ENCODE peak calls at places on chromosomes 13 and 19, in six cellular contexts. Q, L, N, T, S and O are unnamed samples.
A peak's percentile ranks its signal among the peaks of the same experiment; 100 is the strongest.

GRCh38 chr19:611506-611869 is 21.8 kb downstream of the HCN2 start:
- DNase-seq in L (no peak), S (no peak), N (peak; percentile 98), Q (peak; percentile 96), T (no peak), O (no peak)

GRCh38 chr19:1455002-1455335 is 5.0 kb downstream of the APC2 start:
- DNase-seq in S (no peak), Q (no peak), L (no peak), N (no peak), T (no peak), O (no peak)

GRCh38 chr13:40966298-40966697 is 52.8 kb downstream of the ELF1 start:
- DNase-seq in S (no peak), L (no peak), N (no peak), Q (no peak), T (no peak), O (no peak)

GRCh38 chr13:18936104-18936503 is 245.5 kb downstream of the TUBA3C start:
- DNase-seq in L (no peak), N (no peak), Q (no peak), S (no peak), T (no peak), O (no peak)

GRCh38 chr13:75426421-75426820 is 55.5 kb downstream of the TBC1D4 start:
- DNase-seq in S (no peak), N (no peak), Q (no peak), L (no peak), T (no peak), O (no peak)

GRCh38 chr13:73331556-73331955 is 272.8 kb downstream of the KLF5 start:
- DNase-seq in Q (no peak), T (no peak), S (no peak), N (no peak), L (no peak), O (no peak)

GRCh38 chr13:113226873-113227272 is 17.5 kb downstream of the CUL4A start:
- DNase-seq in Q (peak; percentile 33), N (no peak), T (no peak), L (no peak), S (no peak), O (no peak)

GRCh38 chr13:113077953-113078894 is 27.4 kb upstream of the F7 start:
- DNase-seq in S (no peak), L (no peak), N (no peak), T (peak; percentile 41), Q (no peak), O (no peak)

GRCh38 chr13:45328661-45329105 is 12.3 kb downstream of the TPT1 start:
- DNase-seq in L (no peak), N (peak; percentile 72), Q (peak; percentile 89), S (no peak), T (no peak), O (no peak)

GRCh38 chr19:2634228-2634951 is 68.1 kb downstream of the GNG7 start:
- DNase-seq in T (no peak), Q (no peak), L (no peak), S (no peak), N (no peak), O (no peak)

GRCh38 chr19:15684828-15685227 is 11.9 kb downstream of the CYP4F12 start:
- DNase-seq in S (no peak), N (no peak), T (no peak), L (no peak), Q (no peak), O (no peak)

GRCh38 chr19:23286477-23286876 is 36.3 kb upstream of the ZNF724 start:
- DNase-seq in Q (no peak), T (no peak), S (no peak), L (no peak), N (no peak), O (no peak)

GRCh38 chr13:105442941-105443340 is 1092.5 kb downstream of the EFNB2 start:
- DNase-seq in S (peak; percentile 24), T (no peak), Q (peak; percentile 100), N (peak; percentile 97), L (no peak), O (no peak)

GRCh38 chr13:78022164-78022877 is 103.7 kb upstream of the EDNRB start:
- DNase-seq in Q (peak; percentile 72), L (no peak), T (no peak), S (no peak), N (peak; percentile 70), O (no peak)

GRCh38 chr13:74301200-74302063 is 167.2 kb upstream of the KLF12 start:
- DNase-seq in T (no peak), L (no peak), Q (peak; percentile 24), S (no peak), N (peak; percentile 56), O (no peak)

GRCh38 chr13:104937881-104938280 is 1597.6 kb downstream of the EFNB2 start:
- DNase-seq in L (no peak), N (peak; percentile 20), Q (no peak), T (no peak), S (no peak), O (no peak)

GRCh38 chr19:54515156-54515555 is 12.5 kb downstream of the LAIR2 start:
- DNase-seq in S (no peak), Q (no peak), T (no peak), N (no peak), L (no peak), O (no peak)

GRCh38 chr13:48126944-48127814 is 32.3 kb upstream of the MED4 start:
- DNase-seq in T (peak; percentile 85), L (peak; percentile 57), S (peak; percentile 29), Q (peak; percentile 60), N (peak; percentile 26), O (no peak)

GRCh38 chr13:67353891-67354459 is 123.8 kb upstream of the PCDH9 start:
- DNase-seq in T (no peak), L (no peak), S (no peak), Q (peak; percentile 27), N (no peak), O (no peak)

GRCh38 chr19:29245221-29245620 is 32.3 kb upstream of the UQCRFS1 start:
- DNase-seq in S (no peak), N (no peak), T (no peak), L (no peak), Q (no peak), O (no peak)

GRCh38 chr19:29239220-29239776 is 26.3 kb upstream of the UQCRFS1 start:
- DNase-seq in L (no peak), S (no peak), T (no peak), Q (no peak), N (no peak), O (no peak)

GRCh38 chr19:29247051-29247450 is 34.1 kb upstream of the UQCRFS1 start:
- DNase-seq in T (no peak), N (no peak), L (no peak), S (no peak), Q (no peak), O (no peak)

DNA sequence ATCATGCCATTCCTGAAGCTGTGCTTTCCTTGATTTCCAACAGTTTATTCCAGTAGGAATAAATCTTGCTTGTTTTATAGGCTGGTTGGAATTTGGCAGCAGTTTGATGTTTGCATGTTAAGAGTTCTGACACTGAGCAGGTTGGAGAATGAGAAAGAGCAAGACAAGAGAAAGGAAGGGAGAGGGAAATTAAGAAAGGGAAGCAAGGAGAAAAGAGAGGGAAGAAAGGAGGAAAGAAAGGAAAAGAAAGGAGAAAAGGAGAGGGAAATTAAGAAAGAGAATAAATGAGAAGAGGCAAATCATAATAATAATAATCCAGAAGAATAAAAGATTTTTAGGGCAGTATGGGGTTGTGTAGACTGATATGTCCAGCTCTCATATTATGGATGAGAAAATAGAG is 28.4 kb upstream of the UQCRFS1 start:
- DNase-seq in Q (no peak), N (no peak), S (no peak), T (no peak), L (no peak), O (no peak)
- TF ChIP-seq CTCF in Q (no peak), N (no peak), S (no peak), T (no peak), L (no peak), O (no peak)

DNA sequence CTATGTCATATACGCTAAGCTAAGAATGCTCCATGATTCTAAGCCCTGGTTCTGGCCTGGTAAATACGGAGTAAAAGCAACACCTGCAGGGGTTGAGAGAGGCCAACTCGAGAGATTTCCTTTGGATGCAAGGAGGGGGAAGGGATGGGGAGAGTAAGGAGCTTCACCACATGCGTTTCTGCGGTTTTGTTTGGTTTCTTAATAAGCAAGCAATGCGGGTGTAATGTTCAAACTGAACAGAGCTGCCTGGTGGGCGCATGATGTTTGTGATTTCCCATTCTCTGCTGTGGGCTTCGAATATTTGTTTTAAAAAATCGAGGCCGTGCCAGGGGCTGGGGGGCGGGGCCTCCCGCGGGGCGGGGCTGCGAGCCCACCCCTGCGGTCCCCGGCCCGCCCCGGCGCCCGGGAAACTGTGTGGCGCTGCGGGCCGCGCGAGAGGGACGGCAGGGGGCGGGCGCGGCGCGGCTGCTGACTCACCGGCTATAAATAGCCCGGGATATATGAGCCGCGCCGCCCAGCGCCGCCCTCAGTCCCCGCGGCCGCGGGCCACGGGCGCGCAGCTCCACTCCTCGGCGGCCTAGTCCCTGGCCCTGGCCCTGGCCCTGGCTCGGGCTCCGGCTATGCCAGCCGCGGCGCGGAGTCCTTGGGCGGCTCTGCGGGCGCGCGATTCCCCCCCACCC is 5.1 kb downstream of the BBC3 start:
- DNase-seq in N (peak; percentile 69), L (peak; percentile 89), T (peak; percentile 95), S (peak; percentile 78), Q (peak; percentile 84), O (peak; percentile 87)
- TF ChIP-seq CTCF in N (peak; percentile 11), L (peak; percentile 75), T (peak; percentile 54), S (peak; percentile 1), Q (peak; percentile 39), O (peak; percentile 53)

DNA sequence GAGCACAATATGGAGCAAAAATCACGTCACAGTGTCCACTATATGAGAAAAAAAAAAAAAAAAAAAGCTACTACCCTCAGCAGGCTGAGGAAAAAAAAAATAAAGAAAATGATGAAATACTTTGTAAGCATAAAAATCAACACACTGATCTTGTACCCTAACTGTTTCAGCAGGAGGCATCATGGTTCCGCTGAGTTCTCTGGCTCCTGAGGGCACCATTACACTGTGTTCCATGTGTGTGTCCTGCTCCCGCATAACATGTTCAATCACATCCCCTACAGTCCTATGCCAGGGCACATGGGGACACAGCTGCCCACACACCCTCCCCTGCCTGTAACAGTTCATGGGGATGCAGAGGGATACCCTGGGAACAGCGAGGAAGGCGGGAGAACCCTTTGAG is 33.5 kb downstream of the DOCK9 start:
- DNase-seq in L (no peak), T (no peak), N (no peak), Q (no peak), S (no peak), O (no peak)
- TF ChIP-seq CTCF in L (no peak), T (no peak), N (no peak), Q (no peak), S (no peak), O (no peak)

GRCh38 chr13:80957019-80957650 is 616.2 kb upstream of the SPRY2 start:
- DNase-seq in S (no peak), T (no peak), L (no peak), Q (no peak), N (no peak), O (no peak)

GRCh38 chr13:80962173-80962572 is 621.2 kb upstream of the SPRY2 start:
- DNase-seq in N (no peak), Q (no peak), L (no peak), T (no peak), S (no peak), O (no peak)

GRCh38 chr13:80965097-80965496 is 624.2 kb upstream of the SPRY2 start:
- DNase-seq in Q (no peak), T (no peak), N (no peak), S (no peak), L (no peak), O (no peak)

DNA sequence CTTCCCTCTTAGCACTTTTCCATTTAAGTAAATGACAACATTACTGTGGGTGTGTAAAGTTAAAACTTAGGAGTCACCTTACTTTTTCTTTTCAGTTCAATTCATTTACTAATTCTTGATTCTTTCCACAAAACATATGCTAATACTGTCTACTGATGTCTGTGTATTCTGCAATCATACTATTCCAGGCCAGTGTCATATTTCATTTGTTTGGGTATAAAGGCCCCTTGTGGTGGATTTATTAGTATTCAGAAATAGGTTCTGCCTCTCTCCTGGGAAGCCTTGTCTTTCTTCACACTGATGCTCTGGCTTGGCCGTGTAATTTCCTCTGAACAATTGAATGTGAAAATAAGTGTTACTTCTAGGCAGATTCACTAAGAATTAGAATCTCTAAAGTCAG is 621.9 kb upstream of the SPRY2 start:
- DNase-seq in L (no peak), S (no peak), Q (no peak), T (no peak), N (no peak), O (no peak)
- TF ChIP-seq CTCF in L (no peak), S (no peak), Q (no peak), T (no peak), N (no peak), O (peak; percentile 18)